ENCODE peak calls at places on chromosomes 7 and 10, in six cellular contexts. A is ovary; R is HFFc6; U is NCI-H1105; L is activated naive CD8-positive, alpha-beta T cell treated with anti-CD3 and anti-CD28 coated beads for 36 hours; J is EL. D is an unnamed sample.

GRCh38 chr7:33764752-33765451 is 140.4 kb upstream of the BMPER start:
- DNase-seq in U (no peak), R (peak; percentile 88), L (no peak), J (peak; percentile 38), A (no peak), D (no peak)

GRCh38 chr10:43683451-43684197 is 34.9 kb upstream of the ZNF32 start:
- DNase-seq in A (no peak), R (no peak), U (no peak), L (peak; percentile 24), J (peak; percentile 23), D (no peak)

GRCh38 chr10:43903451-43903850 is 254.8 kb upstream of the ZNF32 start:
- DNase-seq in J (no peak), A (no peak), L (no peak), U (no peak), R (no peak), D (no peak)

GRCh38 chr10:34575882-34576281 is 239.2 kb downstream of the PARD3 start:
- DNase-seq in J (peak; percentile 34), R (no peak), L (no peak), U (no peak), A (no peak), D (no peak)

GRCh38 chr10:25017247-25017590 is 807 bp downstream of the THNSL1 start:
- DNase-seq in U (peak; percentile 28), J (no peak), L (peak; percentile 8), A (no peak), R (no peak), D (no peak)

GRCh38 chr10:124875596-124875995 is 66.3 kb upstream of the ZRANB1 start:
- DNase-seq in R (peak; percentile 45), L (no peak), U (no peak), J (peak; percentile 77), A (no peak), D (no peak)

GRCh38 chr7:78924581-78924980 is 528.9 kb downstream of the MAGI2 start:
- DNase-seq in L (no peak), J (peak; percentile 38), U (no peak), R (peak; percentile 24), A (no peak), D (no peak)

GRCh38 chr7:30770936-30771858 is at the start of gene MINDY4:
- DNase-seq in R (peak; percentile 68), U (no peak), A (peak; percentile 92), L (peak; percentile 77), J (peak; percentile 79), D (peak; percentile 44)

GRCh38 chr10:115979576-115979975 is 293.4 kb downstream of the GFRA1 start:
- DNase-seq in U (no peak), A (no peak), R (no peak), J (no peak), L (no peak), D (no peak)

GRCh38 chr10:31929986-31930675 is 1.5 kb upstream of the ARHGAP12 start:
- DNase-seq in U (no peak), R (no peak), J (peak; percentile 26), A (no peak), L (peak; percentile 17), D (peak; percentile 22)

GRCh38 chr10:47294501-47294900 is 5.5 kb upstream of the GDF10 start:
- DNase-seq in A (no peak), U (no peak), L (no peak), J (no peak), R (no peak), D (no peak)

D was measured in naive thymus-derived CD8-positive, alpha-beta T cell.